ENCODE peak calls at places on chromosomes 1 and 21, in six cellular contexts. H is GM06990, D is GM12865, U is small intestine, K is stomach, R is pancreas. B is an unnamed sample.

GRCh38 chr1:208051651-208052050 is 140.7 kb upstream of the CD34 start:
- DNase-seq in H (no peak), D (no peak), U (no peak), K (no peak), R (no peak), B (no peak)

GRCh38 chr1:192809286-192810252 is 730 bp downstream of the RGS2 start:
- DNase-seq in H (no peak), D (peak; percentile 18), U (peak; percentile 58), K (peak; percentile 35), R (no peak), B (peak; percentile 62)

GRCh38 chr1:1187938-1188337 is 14.3 kb downstream of the TTLL10 start:
- DNase-seq in H (no peak), D (no peak), U (no peak), K (no peak), R (no peak), B (peak; percentile 12)

GRCh38 chr1:155379180-155379876 is 58.6 kb downstream of the RUSC1 start:
- DNase-seq in H (no peak), D (no peak), U (no peak), K (no peak), R (no peak), B (peak; percentile 93)

GRCh38 chr1:36605942-36606690 is 123.4 kb upstream of the CSF3R start:
- DNase-seq in H (no peak), D (no peak), U (no peak), K (no peak), R (no peak), B (no peak)

GRCh38 chr1:33826311-33826710 is 37.6 kb upstream of the HMGB4 start:
- DNase-seq in H (no peak), D (no peak), U (no peak), K (no peak), R (no peak), B (no peak)

GRCh38 chr1:203769505-203770343 is 4.7 kb downstream of the LAX1 start:
- DNase-seq in H (no peak), D (no peak), U (peak; percentile 98), K (peak; percentile 74), R (peak; percentile 88), B (peak; percentile 96)

GRCh38 chr1:97996880-97997279 is 76.0 kb upstream of the DPYD start:
- DNase-seq in H (no peak), D (no peak), U (no peak), K (no peak), R (no peak), B (peak; percentile 18)

GRCh38 chr1:224565186-224565585 is 50.9 kb upstream of the CNIH3 start:
- DNase-seq in H (no peak), D (no peak), U (no peak), K (no peak), R (no peak), B (peak; percentile 66)

GRCh38 chr1:67372136-67372535 is 58.1 kb downstream of the SERBP1 start:
- DNase-seq in H (no peak), D (no peak), U (no peak), K (no peak), R (no peak), B (no peak)

GRCh38 chr1:177384461-177384860 is 213.7 kb downstream of the BRINP2 start:
- DNase-seq in H (no peak), D (no peak), U (no peak), K (no peak), R (no peak), B (peak; percentile 20)

GRCh38 chr1:63917571-63918394 is 144.0 kb downstream of the ROR1 start:
- DNase-seq in H (no peak), D (peak; percentile 51), U (no peak), K (no peak), R (no peak), B (no peak)

GRCh38 chr1:153968000-153968363 is 280 bp downstream of the CREB3L4 start:
- DNase-seq in H (no peak), D (no peak), U (peak; percentile 64), K (peak; percentile 87), R (peak; percentile 75), B (no peak)

GRCh38 chr1:44945992-44946391 is 40.4 kb downstream of the EIF2B3 start:
- DNase-seq in H (no peak), D (no peak), U (no peak), K (no peak), R (no peak), B (no peak)

GRCh38 chr21:23475518-23476189 is 2131.6 kb downstream of the MRPL39 start:
- DNase-seq in H (no peak), D (no peak), U (no peak), K (no peak), R (no peak), B (peak; percentile 0)

GRCh38 chr1:245946905-245947304 is 560.2 kb downstream of the SMYD3 start:
- DNase-seq in H (no peak), D (no peak), U (no peak), K (no peak), R (no peak), B (peak; percentile 27)

GRCh38 chr1:114314098-114314497 is 160.4 kb upstream of the SYT6 start:
- DNase-seq in H (no peak), D (no peak), U (no peak), K (no peak), R (no peak), B (peak; percentile 14)

GRCh38 chr1:201495447-201496295 is 11.3 kb downstream of the CSRP1 start:
- DNase-seq in H (no peak), D (no peak), U (peak; percentile 62), K (peak; percentile 33), R (no peak), B (peak; percentile 67)

GRCh38 chr1:165619647-165620151 is 11.3 kb upstream of the MGST3 start:
- DNase-seq in H (no peak), D (no peak), U (no peak), K (no peak), R (no peak), B (no peak)

DNA sequence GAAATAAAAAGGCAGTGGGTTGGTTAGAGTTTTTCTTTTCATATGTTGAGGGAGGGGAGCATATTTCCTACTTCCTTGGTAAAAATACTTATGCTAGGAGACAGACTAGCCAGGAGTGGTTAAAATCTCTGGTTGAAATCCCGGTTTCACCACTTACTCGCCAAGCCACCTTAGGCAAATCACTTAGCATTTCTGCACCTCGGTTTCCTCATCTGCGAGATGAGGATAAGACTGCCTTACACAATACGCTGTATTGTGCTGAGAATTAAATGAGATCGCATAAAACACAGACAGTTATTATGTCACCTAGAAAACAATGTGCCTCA is 1.4 kb downstream of the IFFO2 start:
- DNase-seq in H (no peak), D (peak; percentile 18), U (no peak), K (no peak), R (no peak), B (peak; percentile 27)
- H3K4me3 ChIP-seq in H (peak overlapping the region; percentile 75), D (peak overlapping the region; percentile 80), U (peak overlapping the region; percentile 75), K (peak overlapping the region; percentile 82), R (peak overlapping the region; percentile 56), B (peak overlapping the region; percentile 63)

DNA sequence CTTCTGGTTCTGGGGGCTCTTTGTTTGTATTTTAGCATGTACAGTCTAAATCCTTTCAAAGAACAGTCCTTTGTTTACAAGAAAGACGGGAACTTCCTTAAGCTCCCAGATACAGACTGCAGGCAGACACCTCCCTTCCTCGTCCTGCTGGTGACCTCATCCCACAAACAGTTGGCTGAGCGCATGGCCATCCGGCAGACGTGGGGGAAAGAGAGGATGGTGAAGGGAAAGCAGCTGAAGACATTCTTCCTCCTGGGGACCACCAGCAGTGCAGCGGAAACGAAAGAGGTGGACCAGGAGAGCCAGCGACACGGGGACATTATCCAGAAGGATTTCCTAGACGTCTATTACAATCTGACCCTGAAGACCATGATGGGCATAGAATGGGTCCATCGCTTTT is 47.9 kb downstream of the B3GALT5 start:
- DNase-seq in H (no peak), D (no peak), U (peak; percentile 51), K (no peak), R (peak; percentile 46), B (peak; percentile 9)
- H3K4me3 ChIP-seq in H (no peak overlapping the region), D (no peak overlapping the region), U (no peak overlapping the region), K (no peak overlapping the region), R (no peak overlapping the region), B (no peak overlapping the region)

GRCh38 chr21:46079357-46080170 is 18.3 kb upstream of the COL6A2 start:
- DNase-seq in H (no peak), D (no peak), U (no peak), K (peak; percentile 24), R (peak; percentile 7), B (peak; percentile 87)
- H3K4me3 ChIP-seq in H (no peak overlapping the region), D (no peak overlapping the region), U (no peak overlapping the region), K (no peak overlapping the region), R (no peak overlapping the region), B (no peak overlapping the region)

GRCh38 chr1:70220517-70221240 is 501 bp upstream of the SRSF11 start:
- DNase-seq in H (no peak), D (no peak), U (no peak), K (no peak), R (no peak), B (no peak)
- H3K4me3 ChIP-seq in H (peak overlapping the region; percentile 88), D (peak overlapping the region; percentile 94), U (peak overlapping the region; percentile 60), K (peak overlapping the region; percentile 76), R (peak overlapping the region; percentile 58), B (peak overlapping the region; percentile 81)

DNA sequence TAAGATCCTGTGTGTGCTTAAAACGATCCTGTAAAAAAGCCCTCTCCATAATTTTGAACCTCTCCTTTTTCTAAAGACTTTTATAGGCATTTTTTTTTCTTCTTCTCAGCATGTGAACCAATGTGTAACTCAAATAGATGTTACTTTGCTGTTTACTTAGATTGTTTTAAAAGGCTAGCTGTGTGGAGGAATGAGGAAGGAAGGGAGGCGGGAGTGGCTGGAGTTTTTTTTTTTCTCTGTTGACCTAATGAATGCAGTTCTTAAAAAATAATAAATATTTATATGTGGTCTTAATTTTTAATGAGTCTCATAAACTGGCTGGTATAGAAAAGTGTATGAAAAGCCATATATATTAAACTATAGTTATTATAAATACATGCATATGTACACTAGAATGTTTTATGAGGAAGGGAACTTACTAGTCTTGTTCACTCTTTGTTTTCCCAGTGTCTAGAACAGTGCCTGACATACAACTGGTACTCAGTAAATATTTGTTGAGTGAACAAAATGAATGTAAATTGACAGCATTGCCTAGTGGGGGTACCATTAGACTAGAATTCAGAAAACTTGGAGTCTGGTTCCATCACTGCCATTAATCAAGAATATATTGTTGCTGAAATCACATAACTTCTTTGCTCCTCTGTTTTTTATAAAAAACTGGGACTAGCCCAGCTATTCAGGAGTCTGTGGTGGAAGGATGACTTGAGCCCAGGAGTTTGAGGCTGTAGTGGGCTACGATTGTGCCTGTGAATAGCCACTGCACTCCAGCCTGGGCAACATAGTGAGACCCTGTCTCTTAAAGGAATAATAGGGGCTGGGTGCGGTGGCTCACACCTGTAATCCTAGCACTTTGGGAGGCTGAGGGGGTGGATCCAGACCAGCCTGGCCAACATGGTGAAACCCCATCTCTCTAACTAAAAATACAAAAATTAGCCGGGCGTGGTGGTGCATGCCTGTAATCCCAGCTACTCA is 51.0 kb downstream of the NFIA start:
- DNase-seq in H (no peak), D (no peak), U (no peak), K (no peak), R (no peak), B (peak; percentile 51)
- H3K4me3 ChIP-seq in H (no peak overlapping the region), D (no peak overlapping the region), U (no peak overlapping the region), K (no peak overlapping the region), R (no peak overlapping the region), B (no peak overlapping the region)